ENCODE peak calls at places on chromosomes 5 and 9, in seven cellular contexts. L is HCT116, O is SK-N-SH, A is H1, R is K562, I is GM12878, Y is HepG2. C is an unnamed sample. For H3K4me1, the result is how much of the 10 kb centered on the place peaks cover.

GRCh38 chr5:10691826-10692785 is 68.9 kb downstream of the DAP start:
- DNase-seq in L (no peak), Y (no peak), I (no peak), O (no peak), R (no peak), A (no peak), C (no peak)

GRCh38 chr9:87238545-87238944 is 259.1 kb upstream of the DAPK1 start:
- DNase-seq in A (no peak), L (no peak), Y (no peak), I (no peak), R (no peak), O (no peak), C (no peak)

GRCh38 chr5:177301503-177302165 is 1.9 kb downstream of the RAB24 start:
- DNase-seq in R (no peak), Y (no peak), O (no peak), L (no peak), A (no peak), I (no peak), C (no peak)

GRCh38 chr9:96135071-96135825 is 166.7 kb downstream of the HSD17B3 start:
- DNase-seq in L (no peak), O (no peak), R (no peak), A (no peak), Y (no peak), I (no peak), C (no peak)

GRCh38 chr5:168802337-168802736 is 223.2 kb upstream of the PANK3 start:
- DNase-seq in I (no peak), O (no peak), Y (no peak), R (no peak), L (no peak), A (no peak), C (no peak)

GRCh38 chr9:120714846-120715231 is 569 bp upstream of the MEGF9 start:
- DNase-seq in L (no peak), I (no peak), R (no peak), O (no peak), A (no peak), Y (no peak), C (no peak)

GRCh38 chr9:28177925-28178324 is 604.6 kb upstream of the C9orf72 start:
- DNase-seq in A (no peak), R (no peak), I (no peak), Y (no peak), O (peak), L (no peak), C (no peak)

GRCh38 chr9:124052401-124052800 is 40.8 kb downstream of the LHX2 start:
- DNase-seq in L (no peak), O (no peak), A (no peak), I (no peak), R (no peak), Y (no peak), C (no peak)

GRCh38 chr9:69471433-69471832 is 146.4 kb downstream of the ENTREP1 start:
- DNase-seq in L (no peak), O (no peak), Y (no peak), I (no peak), R (no peak), A (peak), C (no peak)

GRCh38 chr5:125294844-125295243 is 548.4 kb upstream of the ZNF608 start:
- DNase-seq in L (no peak), A (no peak), Y (no peak), R (no peak), O (no peak), I (no peak), C (no peak)

GRCh38 chr5:125298258-125298657 is 551.8 kb upstream of the ZNF608 start:
- DNase-seq in A (no peak), O (no peak), L (no peak), R (no peak), I (no peak), Y (no peak), C (no peak)

GRCh38 chr5:125293223-125293622 is 546.8 kb upstream of the ZNF608 start:
- DNase-seq in L (no peak), Y (no peak), I (no peak), R (no peak), O (no peak), A (no peak), C (no peak)

GRCh38 chr5:125298711-125299379 is 552.4 kb upstream of the ZNF608 start:
- DNase-seq in A (no peak), I (no peak), L (no peak), R (no peak), Y (no peak), O (no peak), C (no peak)

GRCh38 chr5:125295405-125295872 is 549.0 kb upstream of the ZNF608 start:
- DNase-seq in O (no peak), I (no peak), A (no peak), Y (no peak), L (no peak), R (no peak), C (no peak)
- TF ChIP-seq YY1 in O (no peak), I (no peak), A (no peak), Y (no peak), L (no peak), R (no peak), C (no peak)

GRCh38 chr9:24932785-24933184 is 387.1 kb upstream of the IZUMO3 start:
- DNase-seq in I (no peak), Y (no peak), L (no peak), R (no peak), O (no peak), A (no peak), C (no peak)

GRCh38 chr9:24936117-24936516 is 390.4 kb upstream of the IZUMO3 start:
- DNase-seq in Y (no peak), O (no peak), A (no peak), R (no peak), I (no peak), L (no peak), C (no peak)

GRCh38 chr9:24931894-24932293 is 386.2 kb upstream of the IZUMO3 start:
- DNase-seq in A (no peak), L (no peak), Y (no peak), R (no peak), I (no peak), O (no peak), C (no peak)
- H3K4me1 ChIP-seq in A (under half), L (under half), Y (under half), R (under half), I (under half), O (under half), C (under half)

GRCh38 chr5:73673161-73673591 is 47.2 kb downstream of the ARHGEF28 start:
- DNase-seq in A (no peak), Y (peak), R (no peak), I (no peak), L (no peak), O (no peak), C (no peak)
- TF ChIP-seq YY1 in A (no peak), Y (no peak), R (no peak), I (no peak), L (no peak), O (no peak), C (no peak)

DNA sequence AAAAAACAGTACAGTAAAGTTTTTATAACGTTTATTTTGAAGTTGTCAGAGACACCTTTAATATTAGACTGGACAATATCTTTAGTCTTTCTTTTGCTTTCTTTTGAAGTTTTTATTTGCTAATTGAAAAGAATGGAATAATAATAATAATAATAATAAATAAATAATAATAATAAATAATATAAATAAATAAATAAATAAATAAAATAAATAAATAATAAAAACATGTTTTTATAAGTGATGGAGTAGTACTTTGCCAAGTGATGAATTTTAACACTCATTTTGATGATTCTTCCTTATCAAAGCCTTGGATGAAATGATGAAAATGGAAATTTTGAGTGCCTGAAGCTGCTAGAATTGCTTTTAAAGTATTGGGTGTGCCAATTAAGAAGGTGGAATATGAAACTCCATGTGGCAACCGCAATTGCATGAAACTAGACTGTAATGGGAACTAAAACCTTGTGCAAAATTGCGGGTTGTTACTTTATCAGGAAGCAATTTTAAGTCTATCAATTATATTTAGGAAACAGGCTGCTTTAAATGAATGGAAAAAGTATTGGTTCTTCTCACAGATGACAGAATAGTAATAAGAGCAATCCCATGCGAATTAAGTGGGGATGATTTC is 4.4 kb downstream of the ANXA1 start:
- DNase-seq in R (no peak), I (no peak), Y (no peak), L (no peak), O (no peak), A (no peak), C (no peak)
- H3K4me1 ChIP-seq in R (under half), I (under half), Y (under half), L (under half), O (under half), A (under half), C (under half)

GRCh38 chr5:41349846-41350245 is 136.5 kb upstream of the C6 start:
- DNase-seq in R (no peak), Y (no peak), I (no peak), L (no peak), A (no peak), O (no peak), C (no peak)
- TF ChIP-seq YY1 in R (no peak), Y (no peak), I (no peak), L (no peak), A (no peak), O (no peak), C (no peak)

GRCh38 chr9:33329996-33330395 is 39.7 kb downstream of the NFX1 start:
- DNase-seq in I (no peak), A (no peak), R (no peak), O (no peak), Y (no peak), L (no peak), C (no peak)

GRCh38 chr9:33329117-33329563 is 38.8 kb downstream of the NFX1 start:
- DNase-seq in A (no peak), O (no peak), R (no peak), L (no peak), I (no peak), Y (no peak), C (no peak)

DNA sequence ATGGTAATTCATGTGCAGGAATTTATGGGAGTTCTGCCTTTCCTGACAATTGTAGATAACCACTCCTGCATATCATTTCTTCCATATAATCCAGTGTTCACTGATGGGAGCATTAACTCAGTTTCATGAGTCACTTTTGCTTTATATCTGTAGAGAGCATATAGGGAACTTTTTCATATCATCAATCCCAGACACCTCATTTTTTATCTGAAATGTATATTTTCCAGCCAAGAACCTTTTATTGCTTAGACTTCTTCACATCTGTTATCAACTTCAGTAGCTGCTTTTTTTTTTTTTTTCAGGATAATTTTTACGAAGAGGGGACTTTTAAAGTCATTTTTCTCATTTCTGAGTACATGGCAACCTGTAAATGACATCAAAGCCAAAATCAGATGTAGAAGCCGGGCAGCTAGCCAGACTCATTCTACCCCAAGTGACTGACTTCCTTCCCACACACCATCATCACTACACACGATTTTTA is 41.1 kb downstream of the NFX1 start:
- DNase-seq in I (no peak), A (no peak), O (peak), R (no peak), Y (no peak), L (no peak), C (no peak)
- H3K4me1 ChIP-seq in I (under half), A (under half), O (under half), R (under half), Y (under half), L (under half), C (under half)

GRCh38 chr5:40916213-40916612 is 6.9 kb downstream of the C7 start:
- DNase-seq in L (no peak), Y (no peak), O (no peak), A (no peak), R (no peak), I (no peak), C (no peak)
- TF ChIP-seq YY1 in L (no peak), Y (no peak), O (no peak), A (no peak), R (no peak), I (no peak), C (no peak)